ENCODE peak calls at places on chromosomes 2 and 18, in ten cellular contexts. D is vagina, P is uterus, I is IMR-90, J is HepG2, Z is spleen, F is adrenal gland, R is sigmoid colon, K is transverse colon, E is tibial nerve. L is an unnamed sample.

GRCh38 chr2:105734762-105735538 is 9.8 kb upstream of the NCK2 start:
- DNase-seq in D (no peak), P (no peak), I (peak; percentile 57), J (no peak), Z (no peak), F (no peak), R (no peak), K (no peak), E (no peak), L (no peak)

GRCh38 chr2:100248971-100249370 is 73.3 kb downstream of the LONRF2 start:
- DNase-seq in D (no peak), P (no peak), I (no peak), J (no peak), Z (no peak), F (peak; percentile 21), R (no peak), K (no peak), E (no peak), L (no peak)

GRCh38 chr2:24724111-24724775 is 68.9 kb downstream of the PTRHD1 start:
- DNase-seq in D (no peak), P (no peak), I (no peak), J (no peak), Z (no peak), F (no peak), R (no peak), K (no peak), E (no peak), L (no peak)

GRCh38 chr18:23838801-23839366 is 149.6 kb downstream of the LAMA3 start:
- DNase-seq in D (no peak), P (no peak), I (peak; percentile 56), J (no peak), Z (no peak), F (no peak), R (no peak), K (no peak), E (no peak), L (no peak)

GRCh38 chr2:73886357-73886756 is 6.5 kb upstream of the ACTG2 start:
- DNase-seq in D (no peak), P (no peak), I (no peak), J (no peak), Z (no peak), F (no peak), R (no peak), K (no peak), E (no peak), L (no peak)

GRCh38 chr2:2812648-2813047 is 481.6 kb upstream of the MYT1L start:
- DNase-seq in D (peak; percentile 60), P (no peak), I (no peak), J (no peak), Z (no peak), F (no peak), R (no peak), K (no peak), E (no peak), L (no peak)

GRCh38 chr2:67215214-67215613 is 181.9 kb upstream of the ETAA1 start:
- DNase-seq in D (no peak), P (peak; percentile 36), I (peak; percentile 92), J (peak; percentile 35), Z (no peak), F (peak; percentile 92), R (peak; percentile 89), K (peak; percentile 26), E (no peak), L (peak; percentile 89)

GRCh38 chr2:185161701-185162100 is 563.4 kb downstream of the ZNF804A start:
- DNase-seq in D (no peak), P (no peak), I (no peak), J (no peak), Z (no peak), F (no peak), R (no peak), K (no peak), E (no peak), L (no peak)

GRCh38 chr2:150812664-150813408 is 325.4 kb upstream of the RND3 start:
- DNase-seq in D (no peak), P (no peak), I (no peak), J (no peak), Z (no peak), F (no peak), R (no peak), K (no peak), E (no peak), L (no peak)

GRCh38 chr2:65320042-65320711 is 92.5 kb downstream of the ACTR2 start:
- DNase-seq in D (no peak), P (no peak), I (peak; percentile 98), J (peak; percentile 66), Z (no peak), F (peak; percentile 71), R (no peak), K (no peak), E (no peak), L (no peak)

GRCh38 chr2:172246649-172247048 is 143.9 kb upstream of the DLX2 start:
- DNase-seq in D (no peak), P (no peak), I (peak; percentile 66), J (peak; percentile 49), Z (no peak), F (no peak), R (no peak), K (no peak), E (no peak), L (no peak)

GRCh38 chr2:70041666-70042065 is 45.6 kb upstream of the PCBP1 start:
- DNase-seq in D (no peak), P (no peak), I (peak; percentile 28), J (no peak), Z (no peak), F (no peak), R (no peak), K (no peak), E (no peak), L (no peak)

DNA sequence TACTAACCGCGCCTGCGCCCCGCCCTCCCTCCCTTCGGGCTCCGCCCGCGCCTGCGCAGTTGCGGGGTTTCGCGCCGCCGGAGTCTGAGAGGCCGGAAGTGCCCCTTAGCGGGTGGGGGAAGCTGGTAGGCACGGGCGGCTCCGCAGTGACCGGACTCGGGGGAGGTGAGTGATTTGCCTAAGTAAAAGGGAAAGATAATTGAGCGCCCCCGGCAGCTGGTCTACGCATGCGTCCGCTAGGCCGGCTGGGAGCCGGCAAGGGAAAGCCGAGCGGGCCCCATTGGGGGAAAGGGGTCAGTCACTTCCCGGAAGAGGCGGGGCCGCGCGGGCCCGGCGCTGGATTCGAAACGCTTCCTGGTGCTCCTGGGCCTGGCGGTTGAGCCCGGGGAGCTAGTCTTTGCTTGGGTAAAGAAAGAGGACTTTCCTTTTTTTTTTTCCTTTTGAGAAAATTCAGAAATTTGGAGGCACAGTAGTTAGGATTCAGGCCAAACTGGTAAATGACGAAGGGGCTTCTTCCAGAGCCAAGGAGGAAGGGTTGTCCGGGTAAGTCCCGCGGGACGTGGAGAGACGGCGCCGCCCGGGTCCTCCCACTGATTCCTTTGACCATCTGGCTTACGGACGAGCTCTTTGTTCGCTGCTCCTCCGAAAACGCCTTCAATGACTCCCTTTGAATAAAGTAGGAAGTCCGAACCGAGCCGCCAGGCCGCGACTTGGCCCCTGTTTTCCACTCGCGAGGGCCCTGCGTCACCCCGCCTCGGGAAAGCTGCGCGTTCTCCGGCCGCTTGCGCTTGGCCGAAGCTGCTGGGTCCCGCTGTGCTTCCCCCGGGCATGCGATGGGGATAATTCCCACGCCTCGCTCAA is at the start of the genes GEN1 and SMC6:
- DNase-seq in D (peak; percentile 93), P (peak; percentile 89), I (peak; percentile 82), J (peak; percentile 92), Z (peak; percentile 98), F (peak; percentile 90), R (peak; percentile 93), K (peak; percentile 93), E (peak; percentile 75), L (peak; percentile 88)
- TF ChIP-seq POLR2A in D (no peak), P (no peak), I (peak; percentile 54), J (peak; percentile 15), Z (no peak), F (no peak), R (no peak), K (no peak), E (no peak), L (no peak)

DNA sequence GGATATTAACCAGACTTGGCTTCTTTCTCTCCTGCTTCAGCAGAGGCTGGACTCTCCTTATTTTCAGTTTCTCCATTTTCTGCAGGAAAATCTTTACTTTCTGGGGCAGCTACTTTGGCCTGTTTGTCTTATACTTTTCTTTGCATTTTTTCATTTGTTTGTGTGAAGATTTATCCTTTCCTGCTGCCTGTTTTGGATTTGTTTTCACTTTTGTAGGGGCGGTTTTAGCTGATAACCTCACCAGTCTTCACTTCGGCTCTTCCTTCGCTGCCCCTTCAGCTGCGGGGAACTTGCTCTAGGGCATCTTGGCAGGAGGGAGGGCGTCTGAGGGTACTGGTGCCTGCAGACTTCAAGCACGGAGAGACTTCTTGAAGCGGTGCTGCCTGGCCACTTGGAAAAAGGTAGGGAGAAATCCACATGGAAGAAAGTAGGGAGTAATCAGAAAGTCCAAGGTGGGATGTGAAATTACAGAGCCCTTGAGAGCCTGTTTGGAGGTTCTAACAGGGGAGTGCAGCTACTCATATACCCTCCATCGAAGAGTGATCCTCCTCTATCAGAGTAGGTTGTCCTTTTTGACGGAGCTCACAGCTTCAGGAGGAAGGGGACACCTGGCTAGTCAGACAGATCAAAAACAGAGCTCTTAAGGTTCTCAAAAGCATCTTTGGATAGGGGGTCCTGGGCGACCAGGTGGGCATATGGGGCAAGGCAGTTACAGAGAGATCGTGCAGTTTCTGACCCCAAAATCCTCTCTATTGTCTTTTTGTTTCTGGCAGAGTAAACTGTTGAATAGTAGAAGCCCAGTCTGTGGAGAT is 14.6 kb upstream of the ZDBF2 start:
- DNase-seq in D (no peak), P (no peak), I (no peak), J (no peak), Z (no peak), F (no peak), R (no peak), K (no peak), E (no peak), L (no peak)
- H3K4me3 ChIP-seq in D (no peak overlapping the region), P (no peak overlapping the region), I (no peak overlapping the region), J (no peak overlapping the region), Z (no peak overlapping the region), F (no peak overlapping the region), R (no peak overlapping the region), K (no peak overlapping the region), E (no peak overlapping the region), L (no peak overlapping the region)

GRCh38 chr2:43103093-43103404 is 123.4 kb downstream of the ZFP36L2 start:
- DNase-seq in D (no peak), P (no peak), I (no peak), J (no peak), Z (no peak), F (no peak), R (no peak), K (no peak), E (no peak), L (no peak)
- H3K27ac ChIP-seq in D (peak overlapping the region; percentile 77), P (peak overlapping the region; percentile 69), I (peak overlapping the region; percentile 77), J (no peak overlapping the region), Z (no peak overlapping the region), F (no peak overlapping the region), R (peak overlapping the region; percentile 80), K (peak overlapping the region; percentile 68), E (peak overlapping the region; percentile 81), L (peak overlapping the region; percentile 88)

DNA sequence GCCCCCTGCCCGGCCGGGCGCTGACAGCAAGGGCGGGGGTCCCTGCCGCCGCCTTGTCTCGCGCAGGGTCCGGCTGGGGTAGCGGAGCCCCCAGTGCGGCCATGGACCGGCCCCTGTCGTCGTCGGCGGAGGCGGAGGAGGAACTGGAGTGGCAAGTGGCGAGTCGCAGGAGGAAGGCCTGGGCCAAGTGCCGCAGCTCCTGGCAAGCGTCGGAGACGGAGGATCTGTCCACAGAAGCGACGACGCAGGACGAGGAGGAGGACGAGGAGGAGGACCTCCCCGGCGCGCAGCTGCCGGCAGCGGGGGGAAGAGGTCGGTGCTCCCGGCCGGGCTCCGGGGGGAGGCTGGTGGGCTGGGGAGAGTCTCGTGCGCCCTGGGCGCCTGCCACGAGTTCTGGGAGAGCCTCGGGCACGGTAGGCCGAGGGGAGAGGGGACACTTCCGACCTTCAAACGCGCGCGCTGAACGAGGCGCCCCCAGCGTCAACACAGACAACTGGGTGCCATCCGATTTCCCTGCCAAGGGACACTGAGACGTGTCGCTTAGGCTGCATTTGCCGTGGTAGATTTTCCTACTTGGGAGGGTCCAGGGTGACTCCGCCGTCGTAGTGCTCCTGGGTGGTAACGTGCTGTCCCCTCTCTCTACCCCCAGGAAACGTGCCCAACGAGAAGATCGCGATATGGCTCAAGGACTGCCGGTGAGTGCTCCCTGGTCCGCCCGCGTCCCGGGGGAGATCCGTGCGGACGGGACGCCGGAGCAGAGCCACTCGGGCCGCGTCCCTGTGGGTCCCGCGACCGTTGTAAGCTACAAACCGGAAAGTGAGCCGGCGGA is 650 bp downstream of the ITPRID2 start:
- DNase-seq in D (peak; percentile 89), P (peak; percentile 65), I (peak; percentile 55), J (peak; percentile 72), Z (peak; percentile 96), F (peak; percentile 81), R (peak; percentile 86), K (peak; percentile 71), E (peak; percentile 38), L (peak; percentile 70)
- TF ChIP-seq POLR2A in D (peak; percentile 5), P (peak; percentile 6), I (no peak), J (peak; percentile 91), Z (peak; percentile 67), F (no peak), R (peak; percentile 44), K (peak; percentile 86), E (peak; percentile 60), L (peak; percentile 48)